ENCODE peak calls at places on chromosome 1, in nine cellular contexts. M, H, C, I, K, J, U, X and S are unnamed samples.

GRCh38 chr1:42939216-42939615 is 19.5 kb downstream of the SLC2A1 start:
- DNase-seq in M (peak; percentile 76), H (no peak), C (no peak), I (no peak), K (peak; percentile 55), J (no peak), U (no peak), X (no peak), S (peak; percentile 71)

GRCh38 chr1:182764029-182764768 is 25.4 kb upstream of the NPL start:
- DNase-seq in M (no peak), H (no peak), C (no peak), I (no peak), K (no peak), J (no peak), U (no peak), X (no peak), S (no peak)

GRCh38 chr1:227712648-227713047 is 22.5 kb downstream of the JMJD4 start:
- DNase-seq in M (no peak), H (no peak), C (no peak), I (no peak), K (no peak), J (no peak), U (no peak), X (no peak), S (no peak)

GRCh38 chr1:24964811-24965570 is 34.9 kb upstream of the RUNX3 start:
- DNase-seq in M (peak; percentile 62), H (no peak), C (peak; percentile 93), I (no peak), K (no peak), J (no peak), U (peak; percentile 86), X (no peak), S (peak; percentile 75)

GRCh38 chr1:98373055-98373454 is 288.5 kb upstream of the SNX7 start:
- DNase-seq in M (no peak), H (no peak), C (no peak), I (no peak), K (no peak), J (no peak), U (no peak), X (no peak), S (no peak)

GRCh38 chr1:67214420-67215174 is 48.3 kb downstream of the IL23R start:
- DNase-seq in M (no peak), H (no peak), C (peak; percentile 44), I (no peak), K (no peak), J (no peak), U (peak; percentile 42), X (peak; percentile 56), S (peak; percentile 24)

GRCh38 chr1:85465099-85465790 is at the start of gene DDAH1:
- DNase-seq in M (peak; percentile 83), H (peak; percentile 64), C (peak; percentile 0), I (peak; percentile 36), K (no peak), J (no peak), U (no peak), X (peak; percentile 89), S (peak; percentile 60)

GRCh38 chr1:235004840-235005391 is 123.7 kb downstream of the TOMM20 start:
- DNase-seq in M (no peak), H (no peak), C (no peak), I (no peak), K (no peak), J (no peak), U (no peak), X (no peak), S (no peak)

GRCh38 chr1:228697209-228698016 is 37.9 kb upstream of the RHOU start:
- DNase-seq in M (peak; percentile 78), H (no peak), C (no peak), I (peak; percentile 80), K (peak; percentile 83), J (peak; percentile 22), U (no peak), X (peak; percentile 74), S (peak; percentile 56)

GRCh38 chr1:58620926-58621325 is 43.9 kb upstream of the TACSTD2 start:
- DNase-seq in M (no peak), H (no peak), C (no peak), I (no peak), K (no peak), J (no peak), U (no peak), X (no peak), S (no peak)

GRCh38 chr1:2110738-2111673 is 60.8 kb downstream of the PRKCZ start:
- DNase-seq in M (no peak), H (no peak), C (no peak), I (no peak), K (no peak), J (no peak), U (no peak), X (no peak), S (no peak)

GRCh38 chr1:205350626-205351235 is 6.0 kb downstream of the KLHDC8A start:
- DNase-seq in M (no peak), H (no peak), C (no peak), I (no peak), K (no peak), J (no peak), U (no peak), X (no peak), S (no peak)